ENCODE peak calls at places on chromosomes 11 and 22, in five cellular contexts. One of them, this sample, is unnamed.

GRCh38 chr11:64074239-64074638 is 38.5 kb downstream of the FLRT1 start:
- DNase-seq in nucleus accumbens: peak
- DNase-seq in HuH-7: peak
- DNase-seq in posterior cingulate gyrus: no peak
- DNase-seq in GM13977: no peak
- DNase-seq in this sample: no peak

GRCh38 chr22:43993072-43993760 is 30.9 kb upstream of the PARVB start:
- DNase-seq in HuH-7: peak
- DNase-seq in nucleus accumbens: peak
- DNase-seq in posterior cingulate gyrus: peak
- DNase-seq in GM13977: peak
- DNase-seq in this sample: peak

GRCh38 chr22:20641198-20641892 is 132.6 kb upstream of the SERPIND1 start:
- DNase-seq in posterior cingulate gyrus: no peak
- DNase-seq in HuH-7: no peak
- DNase-seq in GM13977: no peak
- DNase-seq in nucleus accumbens: no peak
- DNase-seq in this sample: no peak

GRCh38 chr11:95419915-95420314 is 188.9 kb upstream of the SESN3 start:
- DNase-seq in GM13977: no peak
- DNase-seq in posterior cingulate gyrus: no peak
- DNase-seq in nucleus accumbens: no peak
- DNase-seq in HuH-7: no peak
- DNase-seq in this sample: no peak

GRCh38 chr22:36977401-36977861 is 41.8 kb downstream of the TST start:
- DNase-seq in GM13977: peak
- DNase-seq in posterior cingulate gyrus: peak
- DNase-seq in nucleus accumbens: no peak
- DNase-seq in HuH-7: peak
- DNase-seq in this sample: peak

GRCh38 chr11:64846998-64847666 is 2.7 kb upstream of the CDC42BPG start:
- DNase-seq in GM13977: peak
- DNase-seq in posterior cingulate gyrus: peak
- DNase-seq in HuH-7: peak
- DNase-seq in nucleus accumbens: peak
- DNase-seq in this sample: peak

GRCh38 chr22:42910221-42910942 is 53.3 kb upstream of the ARFGAP3 start:
- DNase-seq in nucleus accumbens: no peak
- DNase-seq in GM13977: no peak
- DNase-seq in HuH-7: no peak
- DNase-seq in posterior cingulate gyrus: no peak
- DNase-seq in this sample: no peak

GRCh38 chr11:93518081-93518480 is 25.1 kb downstream of the SMCO4 start:
- DNase-seq in posterior cingulate gyrus: no peak
- DNase-seq in nucleus accumbens: no peak
- DNase-seq in HuH-7: no peak
- DNase-seq in GM13977: no peak
- DNase-seq in this sample: no peak

GRCh38 chr11:70885721-70886305 is 366.6 kb downstream of the SHANK2 start:
- DNase-seq in posterior cingulate gyrus: peak
- DNase-seq in nucleus accumbens: peak
- DNase-seq in GM13977: no peak
- DNase-seq in HuH-7: no peak
- DNase-seq in this sample: no peak

GRCh38 chr22:50498322-50498861 is 9.1 kb downstream of the LMF2 start:
- DNase-seq in posterior cingulate gyrus: no peak
- DNase-seq in GM13977: peak
- DNase-seq in nucleus accumbens: peak
- DNase-seq in HuH-7: peak
- DNase-seq in this sample: peak

GRCh38 chr11:35419713-35420333 is 465 bp upstream of the SLC1A2 start:
- DNase-seq in GM13977: peak
- DNase-seq in HuH-7: no peak
- DNase-seq in posterior cingulate gyrus: peak
- DNase-seq in nucleus accumbens: peak
- DNase-seq in this sample: no peak

GRCh38 chr22:37930270-37930951 is 23.0 kb downstream of the C22orf23 start:
- DNase-seq in nucleus accumbens: no peak
- DNase-seq in HuH-7: peak
- DNase-seq in GM13977: no peak
- DNase-seq in posterior cingulate gyrus: no peak
- DNase-seq in this sample: peak

GRCh38 chr22:42269407-42270177 is 861 bp downstream of the TCF20 start:
- DNase-seq in GM13977: peak
- DNase-seq in nucleus accumbens: peak
- DNase-seq in posterior cingulate gyrus: no peak
- DNase-seq in HuH-7: peak
- DNase-seq in this sample: peak

GRCh38 chr11:131975624-131976420 is 605.4 kb downstream of the NTM start:
- DNase-seq in HuH-7: no peak
- DNase-seq in GM13977: no peak
- DNase-seq in nucleus accumbens: no peak
- DNase-seq in posterior cingulate gyrus: no peak
- DNase-seq in this sample: no peak

GRCh38 chr22:30277547-30278344 is 11.1 kb upstream of the OSM start:
- DNase-seq in nucleus accumbens: no peak
- DNase-seq in HuH-7: no peak
- DNase-seq in GM13977: no peak
- DNase-seq in posterior cingulate gyrus: no peak
- DNase-seq in this sample: no peak

GRCh38 chr22:39895682-39896081 is 2.1 kb upstream of the ENTHD1 start:
- DNase-seq in nucleus accumbens: no peak
- DNase-seq in GM13977: no peak
- DNase-seq in HuH-7: no peak
- DNase-seq in posterior cingulate gyrus: no peak
- DNase-seq in this sample: no peak

GRCh38 chr22:48832592-48832991 is 995.1 kb downstream of the BRD1 start:
- DNase-seq in GM13977: no peak
- DNase-seq in HuH-7: no peak
- DNase-seq in posterior cingulate gyrus: no peak
- DNase-seq in nucleus accumbens: no peak
- DNase-seq in this sample: no peak

GRCh38 chr11:73308003-73308962 is at the start of gene ARHGEF17:
- DNase-seq in nucleus accumbens: peak
- DNase-seq in HuH-7: peak
- DNase-seq in posterior cingulate gyrus: no peak
- DNase-seq in GM13977: peak
- DNase-seq in this sample: peak

GRCh38 chr22:48358886-48359612 is 1468.6 kb downstream of the BRD1 start:
- DNase-seq in GM13977: no peak
- DNase-seq in HuH-7: no peak
- DNase-seq in nucleus accumbens: no peak
- DNase-seq in posterior cingulate gyrus: no peak
- DNase-seq in this sample: no peak

GRCh38 chr11:14148653-14149273 is 186.2 kb downstream of the SPON1 start:
- DNase-seq in nucleus accumbens: no peak
- DNase-seq in GM13977: no peak
- DNase-seq in posterior cingulate gyrus: no peak
- DNase-seq in HuH-7: peak
- DNase-seq in this sample: no peak

GRCh38 chr11:68546555-68546954 is 86.0 kb downstream of the PPP6R3 start:
- DNase-seq in GM13977: no peak
- DNase-seq in nucleus accumbens: no peak
- DNase-seq in posterior cingulate gyrus: no peak
- DNase-seq in HuH-7: no peak
- DNase-seq in this sample: no peak

GRCh38 chr11:58776891-58777451 is 45.2 kb upstream of the GLYAT start:
- DNase-seq in posterior cingulate gyrus: no peak
- DNase-seq in nucleus accumbens: no peak
- DNase-seq in HuH-7: no peak
- DNase-seq in GM13977: no peak
- DNase-seq in this sample: no peak

GRCh38 chr22:37746366-37747089 is 49.7 kb downstream of the TRIOBP start:
- DNase-seq in posterior cingulate gyrus: no peak
- DNase-seq in nucleus accumbens: peak
- DNase-seq in HuH-7: peak
- DNase-seq in GM13977: no peak
- DNase-seq in this sample: no peak

GRCh38 chr11:80720295-80720694 is 1279.5 kb upstream of the TENM4 start:
- DNase-seq in posterior cingulate gyrus: no peak
- DNase-seq in HuH-7: no peak
- DNase-seq in GM13977: no peak
- DNase-seq in nucleus accumbens: no peak
- DNase-seq in this sample: no peak

GRCh38 chr11:44521148-44521547 is 44.3 kb upstream of the CD82 start:
- DNase-seq in nucleus accumbens: no peak
- DNase-seq in HuH-7: no peak
- DNase-seq in posterior cingulate gyrus: no peak
- DNase-seq in GM13977: no peak
- DNase-seq in this sample: no peak

GRCh38 chr11:32947985-32948384 is 55.4 kb downstream of the QSER1 start:
- DNase-seq in posterior cingulate gyrus: no peak
- DNase-seq in nucleus accumbens: no peak
- DNase-seq in GM13977: no peak
- DNase-seq in HuH-7: no peak
- DNase-seq in this sample: no peak

GRCh38 chr22:41966607-41967240 is 2.5 kb upstream of the SEPTIN3 start:
- DNase-seq in posterior cingulate gyrus: peak
- DNase-seq in GM13977: peak
- DNase-seq in HuH-7: peak
- DNase-seq in nucleus accumbens: peak
- DNase-seq in this sample: no peak

GRCh38 chr22:24753919-24754318 is 20.6 kb downstream of the PIWIL3 start:
- DNase-seq in posterior cingulate gyrus: no peak
- DNase-seq in nucleus accumbens: no peak
- DNase-seq in HuH-7: no peak
- DNase-seq in GM13977: no peak
- DNase-seq in this sample: no peak

GRCh38 chr11:119347242-119347641 is 737 bp upstream of the MFRP start:
- DNase-seq in posterior cingulate gyrus: no peak
- DNase-seq in nucleus accumbens: no peak
- DNase-seq in HuH-7: no peak
- DNase-seq in GM13977: no peak
- DNase-seq in this sample: no peak